ENCODE peak calls at places on chromosome 15, in five cellular contexts. I, F, M, P and K are unnamed samples. For H3K4me1 and H3K27me3, the result is how much of the 10 kb centered on the place peaks cover.

GRCh38 chr15:49693491-49693890 is 72.6 kb downstream of the DTWD1 start:
- DNase-seq in I (peak), F (no peak), M (no peak), P (no peak), K (no peak)

GRCh38 chr15:72907733-72908132 is 124.2 kb upstream of the ADPGK start:
- DNase-seq in I (no peak), F (peak), M (no peak), P (peak), K (no peak)

GRCh38 chr15:94057305-94057704 is 174.1 kb upstream of the MCTP2 start:
- DNase-seq in I (no peak), F (no peak), M (no peak), P (no peak), K (no peak)

GRCh38 chr15:88646951-88647350 is 8.1 kb downstream of the ISG20 start:
- DNase-seq in I (no peak), F (no peak), M (no peak), P (no peak), K (no peak)

GRCh38 chr15:42549052-42549491 is 434 bp downstream of the HAUS2 start:
- DNase-seq in I (peak), F (no peak), M (no peak), P (no peak), K (no peak)

GRCh38 chr15:78685157-78685830 is 44.3 kb upstream of the CHRNB4 start:
- DNase-seq in I (no peak), F (no peak), M (no peak), P (no peak), K (no peak)

GRCh38 chr15:81282911-81283310 is 41.0 kb downstream of the STARD5 start:
- DNase-seq in I (no peak), F (no peak), M (no peak), P (no peak), K (peak)

GRCh38 chr15:42511010-42511396 is 15.6 kb downstream of the SNAP23 start:
- DNase-seq in I (peak), F (no peak), M (no peak), P (no peak), K (no peak)

GRCh38 chr15:88638626-88639372 is at the start of gene ISG20:
- DNase-seq in I (peak), F (peak), M (peak), P (peak), K (peak)

GRCh38 chr15:45641374-45641778 is 6.5 kb downstream of the SQOR start:
- DNase-seq in I (peak), F (no peak), M (no peak), P (no peak), K (peak)

GRCh38 chr15:52183562-52184173 is 7.5 kb downstream of the GNB5 start:
- DNase-seq in I (peak), F (no peak), M (no peak), P (no peak), K (no peak)

GRCh38 chr15:32802296-32802936 is 84.6 kb downstream of the GREM1 start:
- DNase-seq in I (peak), F (no peak), M (no peak), P (no peak), K (no peak)

DNA sequence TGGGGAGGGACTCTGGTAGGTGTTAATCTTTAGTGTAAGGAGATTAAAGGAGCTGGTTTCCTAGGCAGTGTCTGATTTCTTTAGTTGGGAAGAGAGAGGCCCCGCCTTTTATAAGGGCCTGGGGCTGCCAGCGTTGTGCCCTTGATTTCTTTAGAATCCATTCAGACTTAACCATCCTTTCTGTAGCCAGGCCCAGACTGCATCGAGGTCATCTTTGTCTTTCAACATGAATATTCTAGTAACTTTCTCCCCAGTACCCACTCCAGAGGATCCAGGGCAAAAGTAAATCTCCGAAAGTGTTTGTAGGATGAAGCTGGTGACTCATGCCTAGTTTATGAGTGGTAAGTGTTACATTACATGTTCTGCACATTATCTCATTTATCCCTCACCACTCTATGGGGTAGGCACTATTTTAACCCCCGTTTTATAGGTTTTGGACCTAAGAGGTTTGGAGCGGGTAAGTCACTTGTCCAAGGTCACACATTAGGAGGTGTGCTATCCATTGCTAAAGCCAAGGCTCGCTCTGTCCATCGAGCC is 11.8 kb upstream of the USP3 start:
- DNase-seq in I (peak), F (no peak), M (no peak), P (no peak), K (no peak)
- H3K4me1 ChIP-seq in I (under half), F (under half), M (under half), P (under half), K (under half)

GRCh38 chr15:63351170-63351569 is 30.5 kb downstream of the CA12 start:
- DNase-seq in I (no peak), F (no peak), M (no peak), P (no peak), K (no peak)
- H3K27me3 ChIP-seq in I (under half), F (under half), M (under half), P (under half), K (under half)

GRCh38 chr15:71186971-71187960 is 72.0 kb downstream of the THSD4 start:
- DNase-seq in I (no peak), F (no peak), M (no peak), P (no peak), K (no peak)
- H3K27ac ChIP-seq in I (no peak), F (peak), M (peak), P (peak), K (no peak)

GRCh38 chr15:75171408-75171807 is 30.3 kb upstream of the C15orf39 start:
- DNase-seq in I (peak), F (no peak), M (no peak), P (no peak), K (no peak)

GRCh38 chr15:75172168-75172841 is 29.4 kb upstream of the C15orf39 start:
- DNase-seq in I (no peak), F (no peak), M (no peak), P (peak), K (no peak)

GRCh38 chr15:75170203-75170602 is 31.5 kb upstream of the C15orf39 start:
- DNase-seq in I (no peak), F (no peak), M (no peak), P (no peak), K (no peak)

GRCh38 chr15:75168374-75168773 is 33.3 kb upstream of the C15orf39 start:
- DNase-seq in I (no peak), F (no peak), M (no peak), P (no peak), K (no peak)

GRCh38 chr15:75170711-75171341 is 30.9 kb upstream of the C15orf39 start:
- DNase-seq in I (peak), F (peak), M (no peak), P (no peak), K (no peak)
- H3K4me1 ChIP-seq in I (under half), F (under half), M (under half), P (under half), K (under half)